ENCODE peak calls at places on chromosomes 5 and 9, in six cellular contexts. G, A, V, K, R and W are unnamed samples.

GRCh38 chr5:110727025-110727314 is 499 bp upstream of the TMEM232 start:
- DNase-seq in K (no peak), G (no peak), R (no peak), V (peak), A (peak), W (no peak)

GRCh38 chr5:138698713-138699112 is 54.5 kb upstream of the CTNNA1 start:
- DNase-seq in G (no peak), V (peak), R (no peak), K (no peak), A (no peak), W (no peak)

GRCh38 chr9:22214021-22214420 is 204.9 kb upstream of the CDKN2B start:
- DNase-seq in V (no peak), G (no peak), R (no peak), A (no peak), K (no peak), W (no peak)

GRCh38 chr5:37926732-37927131 is 86.9 kb upstream of the GDNF start:
- DNase-seq in R (no peak), G (no peak), K (no peak), V (no peak), A (peak), W (no peak)

GRCh38 chr5:135269828-135270545 is 129.0 kb downstream of the MACROH2A1 start:
- DNase-seq in G (no peak), A (peak), R (no peak), K (no peak), V (no peak), W (no peak)

GRCh38 chr5:38008198-38008597 is 168.4 kb upstream of the GDNF start:
- DNase-seq in R (no peak), V (no peak), A (no peak), G (no peak), K (no peak), W (no peak)

GRCh38 chr9:136655244-136656225 is 7.2 kb upstream of the EGFL7 start:
- DNase-seq in V (no peak), G (no peak), A (no peak), K (no peak), R (no peak), W (no peak)

GRCh38 chr9:110942522-110942921 is 95.7 kb downstream of the LPAR1 start:
- DNase-seq in V (no peak), K (no peak), R (no peak), A (peak), G (no peak), W (no peak)

GRCh38 chr9:134519403-134520070 is 122.1 kb upstream of the COL5A1 start:
- DNase-seq in V (no peak), A (no peak), R (no peak), K (no peak), G (no peak), W (no peak)

DNA sequence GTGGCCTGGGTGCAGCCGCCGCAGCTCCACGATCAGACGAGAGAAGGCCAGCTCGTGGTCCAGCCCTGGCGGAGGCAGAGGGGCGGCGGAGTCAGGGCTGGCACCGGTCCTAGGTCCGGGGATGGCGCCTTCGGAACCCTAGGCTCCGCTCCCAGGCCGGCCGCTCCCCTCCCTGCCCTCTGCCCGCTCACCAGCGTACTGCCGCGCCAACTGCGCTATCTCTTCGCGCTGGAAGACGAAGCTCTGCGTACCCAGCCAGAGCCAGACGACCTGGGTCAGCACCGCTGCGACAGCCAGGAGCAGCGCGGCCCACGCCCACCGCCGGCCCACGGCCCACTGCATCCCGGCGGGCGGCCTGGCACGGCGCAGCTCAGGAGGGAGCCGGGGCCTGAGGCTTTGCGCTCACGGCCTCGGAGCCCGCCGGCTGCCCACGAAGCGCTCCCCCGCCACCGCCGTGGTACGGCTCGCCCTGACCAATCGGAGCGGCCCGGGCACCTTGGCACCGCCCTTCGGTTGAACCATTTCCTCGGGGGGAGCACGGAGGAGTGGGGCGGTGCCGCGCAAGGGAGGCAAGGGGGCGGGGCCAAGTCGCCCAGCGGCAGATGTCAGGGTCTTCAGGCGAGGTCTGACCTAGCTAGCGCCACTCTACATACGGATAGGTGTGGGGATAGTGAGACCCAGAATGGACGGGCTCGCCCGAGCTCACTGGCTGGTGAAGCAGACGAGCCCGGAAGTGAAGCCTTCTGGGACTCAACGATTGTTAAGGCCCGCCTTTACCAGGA is at the start of gene SIGMAR1:
- DNase-seq in R (peak), K (peak), V (peak), G (peak), A (peak), W (peak)
- TF ChIP-seq POLR2A in R (peak), K (peak), V (peak), G (peak), A (no peak), W (peak)

DNA sequence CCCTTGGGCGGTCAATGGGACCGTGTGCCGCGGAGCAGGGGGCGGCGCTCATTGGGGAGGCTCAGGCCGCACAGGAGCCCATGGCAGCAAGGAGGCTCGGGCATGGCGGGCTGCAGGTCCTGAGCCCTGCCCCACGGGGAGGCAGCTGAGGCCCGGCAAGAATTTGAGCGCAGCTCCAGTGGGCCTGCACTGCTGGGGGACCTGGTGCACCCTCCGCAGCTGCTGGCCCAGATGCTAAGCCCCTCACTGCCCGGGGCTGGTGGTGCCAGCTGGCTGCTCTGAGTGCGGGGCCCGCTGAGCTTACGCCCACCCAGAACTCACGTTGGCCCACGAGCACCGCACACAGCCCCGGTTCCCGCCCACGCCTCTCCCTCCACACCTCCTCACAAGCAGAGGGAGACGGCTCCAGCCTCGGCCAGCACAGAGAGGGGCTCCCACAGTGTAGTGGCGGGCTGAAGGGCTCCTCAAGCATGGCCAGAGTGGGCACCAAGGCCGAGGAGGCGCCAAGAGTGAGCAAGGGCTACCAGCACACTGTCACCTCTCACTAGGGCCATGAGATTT is 141.1 kb upstream of the OR13F1 start:
- DNase-seq in A (no peak), K (no peak), V (no peak), G (no peak), R (no peak), W (no peak)
- TF ChIP-seq POLR2A in A (no peak), K (no peak), V (no peak), G (no peak), R (no peak), W (no peak)

DNA sequence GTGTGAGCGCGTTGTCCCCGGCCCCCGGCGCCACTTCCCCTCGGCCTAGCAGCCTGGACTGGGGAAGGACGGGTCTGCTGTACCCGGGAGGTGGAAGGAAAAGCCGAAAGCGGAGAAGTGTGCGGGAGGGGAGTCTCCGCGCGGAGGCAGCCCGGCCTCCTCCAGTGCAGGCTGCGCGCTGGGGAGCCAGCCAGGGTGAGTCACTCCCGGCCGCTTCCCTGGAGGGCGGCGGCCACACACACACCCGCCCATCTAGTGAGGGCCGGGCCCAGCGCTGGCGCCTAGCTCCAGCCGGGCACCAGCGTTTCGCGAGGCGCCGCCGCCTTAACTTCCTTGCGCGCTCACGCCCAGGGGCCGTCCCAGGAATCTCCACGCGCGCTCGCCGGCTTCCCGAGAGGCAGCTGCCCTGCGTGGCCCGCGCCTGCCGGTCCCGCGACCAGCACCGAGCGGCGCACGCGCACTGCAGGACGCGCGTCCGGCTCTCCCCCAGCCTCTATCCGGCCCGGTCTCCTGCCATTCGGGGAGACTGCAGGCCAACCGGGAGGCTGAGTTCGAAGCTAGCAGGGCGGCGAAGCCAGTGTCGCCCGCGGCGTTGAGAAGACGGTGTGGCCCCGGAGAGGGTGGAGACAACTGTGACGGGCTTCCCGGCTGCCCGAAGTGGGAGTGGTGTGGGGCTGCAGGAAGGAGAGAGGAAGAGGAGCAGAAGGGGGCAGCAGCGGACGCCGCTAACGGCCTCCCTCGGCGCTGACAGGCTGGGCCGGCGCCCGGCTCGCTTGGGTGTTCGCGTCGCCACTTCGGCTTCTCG is at the start of gene JAK2:
- DNase-seq in A (peak), V (peak), R (peak), K (peak), G (peak), W (peak)
- TF ChIP-seq POLR2A in A (peak), V (peak), R (peak), K (peak), G (peak), W (peak)

GRCh38 chr5:173420108-173420507 is 91.9 kb upstream of the STC2 start:
- DNase-seq in V (no peak), R (no peak), A (no peak), K (no peak), G (peak), W (no peak)

GRCh38 chr5:173423452-173424117 is 95.4 kb upstream of the STC2 start:
- DNase-seq in V (no peak), G (no peak), R (no peak), A (no peak), K (no peak), W (no peak)
- TF ChIP-seq POLR2A in V (no peak), G (no peak), R (no peak), A (no peak), K (no peak), W (no peak)

GRCh38 chr9:79535534-79535933 is 36.2 kb upstream of the TLE4 start:
- DNase-seq in R (no peak), K (no peak), G (no peak), A (no peak), V (no peak), W (no peak)
- TF ChIP-seq POLR2A in R (no peak), K (no peak), G (no peak), A (no peak), V (no peak), W (no peak)

DNA sequence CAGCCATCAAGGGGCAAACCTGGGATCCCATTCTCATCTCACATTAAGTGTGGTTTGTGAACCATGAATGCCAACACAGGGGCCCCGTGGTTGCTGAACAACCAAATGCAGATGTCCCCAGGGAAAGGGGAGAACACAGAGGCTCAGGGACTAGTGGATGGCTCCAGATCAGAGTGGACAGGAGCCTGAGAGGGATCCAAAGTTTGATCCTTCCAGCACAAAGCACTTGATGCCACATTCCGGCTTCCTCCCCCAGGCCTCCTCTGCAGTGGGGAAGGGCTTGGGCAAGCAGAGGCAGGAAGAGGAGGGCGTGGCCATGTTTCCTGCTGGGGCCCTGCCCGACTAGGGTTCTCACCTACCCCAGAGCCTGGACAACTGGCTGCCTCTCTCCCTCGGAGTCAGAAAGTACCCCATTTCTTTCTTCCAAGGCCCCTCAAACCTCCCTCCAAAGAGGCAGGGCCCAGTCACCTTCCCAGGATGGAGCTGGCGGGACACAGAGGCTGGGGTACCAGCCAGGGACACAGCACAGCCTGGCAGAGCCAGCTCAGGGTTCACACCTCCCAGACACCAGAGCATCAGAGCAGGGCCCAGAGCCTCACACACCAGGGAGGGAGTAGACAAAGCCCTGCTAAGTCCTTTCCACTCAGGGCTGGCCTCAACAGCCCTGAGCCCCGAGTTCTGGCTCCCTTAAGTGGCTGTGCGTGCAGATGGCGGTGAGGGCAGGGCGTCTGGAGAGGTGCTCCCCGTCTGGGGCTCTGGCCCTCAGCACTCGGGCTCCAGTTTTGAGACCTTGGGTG is 4.3 kb upstream of the RNF44 start:
- DNase-seq in R (no peak), K (no peak), G (peak), V (peak), A (no peak), W (no peak)
- TF ChIP-seq POLR2A in R (no peak), K (no peak), G (peak), V (no peak), A (no peak), W (no peak)

DNA sequence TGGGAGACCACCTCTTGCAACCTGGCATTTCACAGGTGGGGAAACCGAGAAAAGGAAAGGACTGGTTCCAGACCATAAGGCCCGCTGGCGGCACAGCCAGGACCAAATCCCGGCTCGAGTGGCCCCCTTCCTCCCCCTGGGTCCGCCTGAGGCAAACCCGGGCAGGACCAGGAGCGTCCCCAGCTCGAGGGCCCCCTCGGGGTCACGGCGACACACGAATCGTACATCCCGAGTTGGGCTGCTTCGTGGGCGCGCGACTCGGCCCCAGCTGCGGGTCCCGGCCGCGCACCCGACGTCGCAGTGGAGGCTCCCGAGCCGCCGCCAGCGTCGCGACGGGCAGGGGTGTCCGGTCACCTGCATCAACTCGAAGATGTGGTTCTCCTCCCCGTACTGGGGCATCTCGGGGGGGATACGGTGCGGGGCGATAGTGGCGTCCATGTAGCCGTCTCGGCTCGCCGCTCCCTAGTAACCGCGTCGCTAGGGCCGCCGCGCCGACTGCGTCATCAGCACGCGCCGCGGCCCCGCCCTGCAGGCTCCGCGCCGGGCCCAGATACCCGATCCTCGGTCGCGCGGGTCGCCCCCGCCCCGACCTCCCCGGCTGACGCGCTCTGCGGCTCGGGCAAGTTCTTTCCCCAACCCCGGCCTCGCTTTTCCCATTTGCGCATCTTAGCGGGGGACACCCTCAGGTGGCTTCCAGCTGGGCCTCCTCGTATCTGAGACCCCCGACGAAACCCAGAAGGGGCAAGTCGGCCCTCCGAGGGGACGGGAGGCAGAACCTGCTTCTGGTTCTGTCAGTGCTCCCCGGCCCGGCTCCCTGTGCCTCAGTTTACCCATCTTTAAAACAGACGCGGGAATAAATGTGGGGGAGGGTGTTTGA is at the start of gene AK8:
- DNase-seq in R (peak), K (peak), V (peak), G (peak), A (peak), W (peak)
- TF ChIP-seq POLR2A in R (peak), K (peak), V (peak), G (no peak), A (peak), W (peak)

GRCh38 chr9:78234810-78235209 is 1.1 kb upstream of the CEP78 start:
- DNase-seq in K (no peak), R (no peak), G (no peak), V (no peak), A (peak), W (no peak)

GRCh38 chr9:78236511-78236950 is 656 bp downstream of the CEP78 start:
- DNase-seq in R (no peak), V (no peak), G (no peak), K (peak), A (no peak), W (no peak)

GRCh38 chr9:78235296-78235770 is 542 bp upstream of the CEP78 start:
- DNase-seq in R (no peak), A (peak), G (no peak), K (peak), V (peak), W (peak)

GRCh38 chr9:78238061-78239038 is 2.5 kb downstream of the CEP78 start:
- DNase-seq in V (peak), R (no peak), K (no peak), A (no peak), G (no peak), W (no peak)

GRCh38 chr9:78235771-78236510 is at the start of gene CEP78:
- DNase-seq in G (peak), K (peak), R (peak), A (peak), V (peak), W (peak)
- TF ChIP-seq POLR2A in G (peak), K (peak), R (peak), A (peak), V (peak), W (peak)

DNA sequence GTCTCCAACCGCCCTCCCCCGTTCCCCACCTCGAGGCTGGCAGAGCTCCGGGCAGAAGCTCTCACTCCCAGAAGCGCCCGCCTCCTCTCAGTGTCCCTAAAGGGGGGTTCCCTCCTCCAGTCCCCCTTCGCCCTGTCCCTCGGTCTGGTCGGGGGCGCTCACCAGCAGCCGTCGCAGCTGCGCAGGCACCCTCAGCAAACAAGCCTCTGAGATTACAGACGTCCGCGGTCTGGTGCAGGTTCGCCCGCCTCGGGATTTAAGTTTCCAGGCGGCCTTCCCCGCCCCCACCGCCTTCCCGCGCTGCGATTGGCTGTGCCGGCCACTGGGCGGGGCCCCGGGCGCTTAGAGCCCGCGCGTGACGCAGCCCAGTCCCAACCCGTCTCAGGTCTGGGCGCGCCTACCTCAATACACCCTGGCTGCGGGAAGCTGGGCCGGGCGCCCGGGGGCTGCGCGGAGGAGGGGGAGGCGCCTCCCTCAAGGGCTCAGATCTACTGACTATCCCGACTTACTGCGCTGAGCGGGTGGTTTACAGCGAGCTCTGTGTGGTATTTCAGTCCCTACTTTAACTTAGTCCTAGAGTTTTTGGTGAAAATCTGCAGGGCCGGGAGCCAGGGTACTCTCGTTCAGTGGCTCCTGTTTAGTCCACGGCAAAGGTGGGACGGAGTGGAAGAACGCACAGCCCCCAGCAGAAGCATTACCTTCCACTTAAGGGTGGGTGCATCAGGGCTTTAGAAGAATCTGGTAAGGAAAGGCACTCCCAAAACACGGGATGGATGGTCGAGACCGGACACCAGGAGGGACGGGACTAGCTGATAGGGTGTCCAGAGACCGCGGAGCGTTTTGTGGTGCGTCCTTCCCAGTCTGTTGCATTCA is at the start of gene CTSV:
- DNase-seq in R (peak), G (peak), V (peak), A (peak), K (peak), W (peak)
- TF ChIP-seq POLR2A in R (peak), G (peak), V (no peak), A (no peak), K (peak), W (peak)